ENCODE peak calls at places on chromosomes 5 and 9, in seven cellular contexts. M is HepG2, H is GM23248, F is A549, V is MM.1S, G is colonic mucosa, X is suprapubic skin. W is an unnamed sample.
A peak's percentile ranks its signal among the peaks of the same experiment; 100 is the strongest.

GRCh38 chr5:132813599-132814440 is 718 bp downstream of the SOWAHA start:
- DNase-seq in M (no peak), X (peak; percentile 79), F (peak; percentile 34), H (peak; percentile 47), G (peak; percentile 37), V (peak; percentile 17), W (peak; percentile 65)

GRCh38 chr5:67842806-67843205 is 372.8 kb upstream of the PIK3R1 start:
- DNase-seq in V (no peak), H (peak; percentile 4), M (no peak), G (no peak), X (no peak), F (peak; percentile 5), W (no peak)

GRCh38 chr5:64384761-64385160 is 121.1 kb upstream of the RGS7BP start:
- DNase-seq in H (no peak), G (no peak), F (peak; percentile 19), M (peak; percentile 12), V (peak; percentile 66), X (no peak), W (no peak)

GRCh38 chr5:116865651-116866050 is 291.0 kb upstream of the SEMA6A start:
- DNase-seq in G (no peak), M (no peak), V (no peak), H (no peak), F (no peak), X (no peak), W (no peak)

GRCh38 chr5:75034137-75034739 is 18.1 kb downstream of the GCNT4 start:
- DNase-seq in G (peak; percentile 24), F (no peak), V (no peak), H (no peak), X (no peak), M (no peak), W (peak; percentile 48)

GRCh38 chr5:82405166-82405565 is 127.0 kb upstream of the RPS23 start:
- DNase-seq in V (no peak), H (peak; percentile 88), F (no peak), X (no peak), M (no peak), G (no peak), W (no peak)

GRCh38 chr9:96040591-96041461 is 165.3 kb downstream of the ERCC6L2 start:
- DNase-seq in V (no peak), X (no peak), G (no peak), F (peak; percentile 76), H (no peak), M (peak; percentile 37), W (peak; percentile 70)

GRCh38 chr5:42241636-42242035 is 181.6 kb upstream of the GHR start:
- DNase-seq in F (no peak), X (no peak), H (no peak), V (no peak), G (no peak), M (no peak), W (no peak)

GRCh38 chr9:124709291-124709690 is 61.8 kb downstream of the NR6A1 start:
- DNase-seq in H (no peak), G (no peak), V (no peak), X (no peak), F (no peak), M (no peak), W (no peak)

GRCh38 chr9:16526380-16526779 is 344.1 kb downstream of the BNC2 start:
- DNase-seq in H (peak; percentile 89), X (no peak), V (no peak), M (no peak), F (peak; percentile 19), G (no peak), W (no peak)

GRCh38 chr9:16221822-16222547 is 648.5 kb downstream of the BNC2 start:
- DNase-seq in H (no peak), V (peak; percentile 17), F (no peak), X (no peak), G (no peak), M (no peak), W (no peak)

GRCh38 chr5:115377468-115378217 is 81.2 kb upstream of the CCDC112 start:
- DNase-seq in M (no peak), V (peak; percentile 80), H (peak; percentile 94), G (no peak), F (peak; percentile 22), X (no peak), W (no peak)

GRCh38 chr5:33037101-33037500 is 326.0 kb downstream of the NPR3 start:
- DNase-seq in X (no peak), M (no peak), G (no peak), H (no peak), F (no peak), V (no peak), W (no peak)

GRCh38 chr9:110298028-110298605 is 39.5 kb downstream of the TXNDC8 start:
- DNase-seq in G (no peak), V (no peak), X (no peak), M (peak; percentile 29), H (no peak), F (no peak), W (no peak)

GRCh38 chr9:129177791-129178578 is at the start of gene IER5L:
- DNase-seq in X (peak; percentile 99), H (peak; percentile 97), G (peak; percentile 96), V (peak; percentile 96), F (peak; percentile 95), M (peak; percentile 90), W (peak; percentile 96)

GRCh38 chr5:102955463-102955862 is 164.5 kb downstream of the GIN1 start:
- DNase-seq in M (no peak), G (no peak), F (no peak), H (no peak), X (no peak), V (no peak), W (no peak)

GRCh38 chr5:128007939-128008338 is 75.6 kb upstream of the SLC12A2 start:
- DNase-seq in G (no peak), X (no peak), H (no peak), F (no peak), M (no peak), V (no peak), W (no peak)

GRCh38 chr5:168307925-168308584 is 16.6 kb downstream of the WWC1 start:
- DNase-seq in G (no peak), X (no peak), M (no peak), F (no peak), V (no peak), H (no peak), W (no peak)

GRCh38 chr5:169450464-169450863 is 133.1 kb upstream of the SPDL1 start:
- DNase-seq in F (no peak), G (no peak), V (no peak), H (peak; percentile 79), M (no peak), X (no peak), W (no peak)

GRCh38 chr5:54140247-54140646 is 170.1 kb downstream of the ARL15 start:
- DNase-seq in X (no peak), M (no peak), G (no peak), V (no peak), H (no peak), F (no peak), W (no peak)
- H3K4me1 ChIP-seq in X (peaks cover 15% of the 10 kb centered on the region), M (no peaks in the 10 kb centered on the region), G (no peaks in the 10 kb centered on the region), V (no peaks in the 10 kb centered on the region), H (no peaks in the 10 kb centered on the region), F (no peaks in the 10 kb centered on the region), W (peaks cover 8% of the 10 kb centered on the region)

GRCh38 chr9:20987521-20987920 is 43.9 kb downstream of the HACD4 start:
- DNase-seq in G (no peak), M (no peak), V (no peak), F (no peak), H (no peak), X (no peak), W (no peak)

GRCh38 chr9:20988916-20989315 is 42.5 kb downstream of the HACD4 start:
- DNase-seq in X (no peak), F (no peak), H (peak; percentile 42), V (no peak), G (no peak), M (no peak), W (no peak)

GRCh38 chr9:20988061-20988460 is 43.4 kb downstream of the HACD4 start:
- DNase-seq in V (no peak), M (no peak), G (no peak), H (no peak), X (no peak), F (no peak), W (no peak)

GRCh38 chr9:20990867-20991266 is 40.6 kb downstream of the HACD4 start:
- DNase-seq in X (no peak), V (no peak), F (no peak), M (no peak), H (no peak), G (no peak), W (no peak)

DNA sequence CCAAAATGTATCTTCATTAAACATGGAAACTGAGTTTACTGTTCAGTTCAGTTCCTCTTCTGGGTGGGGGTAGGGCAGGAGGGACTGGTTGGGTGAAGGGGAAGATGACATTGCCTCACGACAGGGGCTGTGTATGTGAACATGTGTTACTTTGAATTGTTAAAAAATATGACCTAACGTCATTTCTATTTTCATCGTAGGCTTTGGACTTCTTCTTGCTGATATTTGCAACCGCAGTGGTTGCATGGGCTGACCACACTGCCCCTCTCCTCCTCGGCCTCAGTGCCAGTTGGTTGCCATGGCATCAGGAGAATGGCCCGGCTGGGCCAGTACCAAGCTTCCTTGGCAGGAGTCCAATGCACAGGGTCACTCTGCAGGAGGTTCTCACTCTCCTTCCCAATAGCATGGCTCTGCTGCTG is 41.5 kb downstream of the HACD4 start:
- DNase-seq in H (no peak), M (no peak), X (no peak), G (no peak), F (no peak), V (no peak), W (no peak)
- H3K4me1 ChIP-seq in H (peaks cover 4% of the 10 kb centered on the region), M (no peaks in the 10 kb centered on the region), X (no peaks in the 10 kb centered on the region), G (no peaks in the 10 kb centered on the region), F (peaks cover 10% of the 10 kb centered on the region), V (no peaks in the 10 kb centered on the region), W (no peaks in the 10 kb centered on the region)

DNA sequence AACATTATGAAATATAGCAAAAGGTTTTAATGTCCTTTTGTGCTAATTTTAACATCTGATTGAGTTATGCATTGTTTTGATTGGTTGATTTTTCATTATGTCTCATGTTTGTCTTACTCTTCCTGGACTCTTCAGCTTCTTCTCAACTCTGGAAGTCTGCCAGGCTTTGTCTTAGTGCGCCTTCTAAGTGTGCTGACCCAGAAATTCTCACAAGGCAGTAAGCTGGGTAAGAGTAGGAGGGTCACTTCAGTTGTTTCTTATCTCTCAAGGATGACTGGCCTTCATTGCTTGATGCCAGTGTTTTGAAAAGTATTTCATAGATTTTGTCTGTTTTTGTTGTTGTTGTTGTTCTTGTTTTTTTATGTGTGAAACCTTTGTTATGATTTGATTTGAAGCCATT is 59.2 kb downstream of the RIC1 start:
- DNase-seq in V (no peak), H (no peak), F (peak; percentile 6), M (no peak), G (no peak), X (no peak), W (no peak)
- H3K4me1 ChIP-seq in V (no peaks in the 10 kb centered on the region), H (peaks cover 22% of the 10 kb centered on the region), F (peaks cover 4% of the 10 kb centered on the region), M (peaks cover 12% of the 10 kb centered on the region), G (no peaks in the 10 kb centered on the region), X (peaks cover 6% of the 10 kb centered on the region), W (peaks cover 4% of the 10 kb centered on the region)

GRCh38 chr5:154782326-154782725 is 27.1 kb downstream of the LARP1 start:
- DNase-seq in G (no peak), H (no peak), F (no peak), X (no peak), V (no peak), M (no peak), W (no peak)

GRCh38 chr5:154783774-154784460 is 28.7 kb downstream of the LARP1 start:
- DNase-seq in H (peak; percentile 68), F (no peak), X (no peak), V (no peak), G (no peak), M (no peak), W (no peak)

GRCh38 chr5:154786414-154786813 is 31.2 kb downstream of the LARP1 start:
- DNase-seq in V (no peak), H (no peak), F (no peak), X (no peak), M (no peak), G (no peak), W (no peak)

GRCh38 chr5:154782812-154783592 is 27.8 kb downstream of the LARP1 start:
- DNase-seq in G (no peak), V (no peak), M (no peak), F (no peak), X (no peak), H (no peak), W (no peak)

GRCh38 chr5:154784856-154785255 is 29.7 kb downstream of the LARP1 start:
- DNase-seq in F (no peak), G (no peak), V (no peak), M (no peak), H (no peak), X (no peak), W (no peak)
- H3K4me1 ChIP-seq in F (peaks cover 63% of the 10 kb centered on the region), G (peaks cover 6% of the 10 kb centered on the region), V (peaks cover 30% of the 10 kb centered on the region), M (peaks cover 73% of the 10 kb centered on the region), H (peaks cover 29% of the 10 kb centered on the region), X (peaks cover 62% of the 10 kb centered on the region), W (peaks cover 91% of the 10 kb centered on the region)